ENCODE peak calls at places on chromosome 20, in six cellular contexts. C is stimulated activated CD8-positive, alpha-beta memory T cell treated with anti-CD3 and anti-CD28 coated beads, Interleukin-4, amount 100 ng/mL, for 24 hours; K is cardiac muscle cell; M is CD8-positive, alpha-beta T cell; O is cerebellar cortex; S is NCI-H187 treated with DMSO at 0.1 percent for 48 hours. J is an unnamed sample.

GRCh38 chr20:760751-761417 is 7.4 kb downstream of the SLC52A3 start:
- DNase-seq in C (no peak), K (peak), M (no peak), O (peak), S (no peak), J (peak)

GRCh38 chr20:888057-888456 is 28.1 kb downstream of the ANGPT4 start:
- DNase-seq in C (no peak), K (no peak), M (no peak), O (no peak), S (no peak), J (no peak)

GRCh38 chr20:46699651-46700359 is 9.6 kb upstream of the SLC2A10 start:
- DNase-seq in C (no peak), K (no peak), M (no peak), O (peak), S (no peak), J (no peak)

GRCh38 chr20:25553819-25554296 is 31.5 kb downstream of the NINL start:
- DNase-seq in C (no peak), K (no peak), M (no peak), O (no peak), S (no peak), J (peak)

GRCh38 chr20:1299522-1299921 is 29.4 kb downstream of the SDCBP2 start:
- DNase-seq in C (no peak), K (peak), M (peak), O (no peak), S (no peak), J (no peak)

GRCh38 chr20:3890410-3890751 is 1.2 kb downstream of the PANK2 start:
- DNase-seq in C (no peak), K (peak), M (no peak), O (no peak), S (no peak), J (no peak)

GRCh38 chr20:16975682-16976081 is 227.5 kb downstream of the OTOR start:
- DNase-seq in C (no peak), K (no peak), M (no peak), O (peak), S (no peak), J (no peak)

GRCh38 chr20:32325706-32326506 is 32.2 kb upstream of the ASXL1 start:
- DNase-seq in C (no peak), K (no peak), M (no peak), O (no peak), S (no peak), J (no peak)

GRCh38 chr20:19104186-19104585 is 108.3 kb upstream of the SLC24A3 start:
- DNase-seq in C (no peak), K (no peak), M (no peak), O (no peak), S (no peak), J (no peak)

GRCh38 chr20:38250607-38251006 is 9.9 kb downstream of the KIAA1755 start:
- DNase-seq in C (no peak), K (no peak), M (no peak), O (no peak), S (no peak), J (no peak)

GRCh38 chr20:62583424-62583920 is 58.8 kb upstream of the SLCO4A1 start:
- DNase-seq in C (no peak), K (no peak), M (no peak), O (peak), S (no peak), J (no peak)

GRCh38 chr20:52984451-52984810 is 12.3 kb downstream of the TSHZ2 start:
- DNase-seq in C (no peak), K (no peak), M (no peak), O (no peak), S (no peak), J (no peak)

GRCh38 chr20:19626896-19627295 is 131.2 kb upstream of the RIN2 start:
- DNase-seq in C (no peak), K (no peak), M (no peak), O (no peak), S (no peak), J (no peak)

GRCh38 chr20:44959082-44959895 is 908 bp downstream of the TOMM34 start:
- DNase-seq in C (peak), K (peak), M (peak), O (peak), S (no peak), J (peak)

GRCh38 chr20:1292620-1293019 is 26.5 kb downstream of the SNPH start:
- DNase-seq in C (no peak), K (no peak), M (no peak), O (no peak), S (no peak), J (no peak)

GRCh38 chr20:43541214-43541613 is 17.6 kb upstream of the SGK2 start:
- DNase-seq in C (no peak), K (no peak), M (no peak), O (no peak), S (no peak), J (no peak)

GRCh38 chr20:12815369-12815768 is 193.4 kb upstream of the SPTLC3 start:
- DNase-seq in C (no peak), K (no peak), M (no peak), O (no peak), S (no peak), J (no peak)

GRCh38 chr20:45358282-45359068 is 4.5 kb upstream of the SYS1 start:
- DNase-seq in C (no peak), K (no peak), M (no peak), O (peak), S (no peak), J (no peak)

GRCh38 chr20:46720776-46721425 is 11.5 kb downstream of the SLC2A10 start:
- DNase-seq in C (no peak), K (no peak), M (no peak), O (no peak), S (no peak), J (no peak)

GRCh38 chr20:62776692-62777527 is 19.4 kb upstream of the MRGBP start:
- DNase-seq in C (peak), K (no peak), M (peak), O (peak), S (no peak), J (no peak)

GRCh38 chr20:20083796-20084195 is 31.5 kb downstream of the CFAP61 start:
- DNase-seq in C (no peak), K (peak), M (no peak), O (peak), S (peak), J (no peak)

GRCh38 chr20:61478094-61478493 is 226.0 kb downstream of the CDH4 start:
- DNase-seq in C (no peak), K (no peak), M (no peak), O (no peak), S (no peak), J (no peak)

GRCh38 chr20:53124075-53124532 is 151.9 kb downstream of the TSHZ2 start:
- DNase-seq in C (no peak), K (no peak), M (no peak), O (no peak), S (no peak), J (no peak)

GRCh38 chr20:326645-327031 is 1.3 kb downstream of the SOX12 start:
- DNase-seq in C (no peak), K (peak), M (no peak), O (peak), S (no peak), J (peak)

GRCh38 chr20:56515657-56516381 is 8.7 kb upstream of the FAM209A start:
- DNase-seq in C (no peak), K (no peak), M (no peak), O (peak), S (no peak), J (no peak)

GRCh38 chr20:11687546-11688292 is 230.0 kb upstream of the BTBD3 start:
- DNase-seq in C (no peak), K (no peak), M (no peak), O (no peak), S (no peak), J (no peak)

GRCh38 chr20:21741266-21741665 is 35.8 kb downstream of the PAX1 start:
- DNase-seq in C (no peak), K (no peak), M (no peak), O (no peak), S (no peak), J (no peak)

GRCh38 chr20:51696304-51697118 is 71.7 kb downstream of the ATP9A start:
- DNase-seq in C (no peak), K (peak), M (no peak), O (no peak), S (peak), J (no peak)

GRCh38 chr20:55194947-55195346 is 719.6 kb downstream of the DOK5 start:
- DNase-seq in C (no peak), K (no peak), M (no peak), O (no peak), S (no peak), J (no peak)